ENCODE peak calls at places on chromosomes 12 and 14, in ten cellular contexts. One of them, this sample, is unnamed.

GRCh38 chr12:49888461-49889151 is 15.1 kb downstream of the FAIM2 start:
- DNase-seq in epithelial cell of prostate: no peak
- DNase-seq in NCI-H774: peak
- DNase-seq in neural crest cell: no peak
- DNase-seq in activated T-helper 1 cell treated with anti-CD3 and anti-CD28 coated beads, Interleukin-2, amount 50 U/mL, for 16 hours: no peak
- DNase-seq in T-cell: no peak
- DNase-seq in renal cortical epithelial cell: no peak
- DNase-seq in GM03348: no peak
- DNase-seq in GF-D8: no peak
- DNase-seq in NCI-H2029 treated with DMSO at 0.1 percent for 48 hours: peak
- DNase-seq in this sample: no peak

GRCh38 chr14:62443796-62444195 is 601.5 kb downstream of the KCNH5 start:
- DNase-seq in epithelial cell of prostate: peak
- DNase-seq in T-cell: no peak
- DNase-seq in activated T-helper 1 cell treated with anti-CD3 and anti-CD28 coated beads, Interleukin-2, amount 50 U/mL, for 16 hours: no peak
- DNase-seq in GM03348: no peak
- DNase-seq in GF-D8: no peak
- DNase-seq in NCI-H774: no peak
- DNase-seq in neural crest cell: no peak
- DNase-seq in renal cortical epithelial cell: no peak
- DNase-seq in NCI-H2029 treated with DMSO at 0.1 percent for 48 hours: no peak
- DNase-seq in this sample: no peak

GRCh38 chr12:98418357-98419075 is 96.9 kb upstream of the TMPO start:
- DNase-seq in neural crest cell: no peak
- DNase-seq in epithelial cell of prostate: peak
- DNase-seq in renal cortical epithelial cell: peak
- DNase-seq in T-cell: no peak
- DNase-seq in GM03348: peak
- DNase-seq in activated T-helper 1 cell treated with anti-CD3 and anti-CD28 coated beads, Interleukin-2, amount 50 U/mL, for 16 hours: no peak
- DNase-seq in GF-D8: no peak
- DNase-seq in NCI-H2029 treated with DMSO at 0.1 percent for 48 hours: no peak
- DNase-seq in NCI-H774: no peak
- DNase-seq in this sample: no peak

GRCh38 chr12:120468846-120469449 is 600 bp downstream of the SRSF9 start:
- DNase-seq in renal cortical epithelial cell: no peak
- DNase-seq in T-cell: no peak
- DNase-seq in activated T-helper 1 cell treated with anti-CD3 and anti-CD28 coated beads, Interleukin-2, amount 50 U/mL, for 16 hours: peak
- DNase-seq in NCI-H774: no peak
- DNase-seq in NCI-H2029 treated with DMSO at 0.1 percent for 48 hours: no peak
- DNase-seq in GM03348: peak
- DNase-seq in GF-D8: no peak
- DNase-seq in neural crest cell: peak
- DNase-seq in epithelial cell of prostate: no peak
- DNase-seq in this sample: no peak

GRCh38 chr12:51395283-51396230 is 4.4 kb upstream of the GALNT6 start:
- DNase-seq in NCI-H2029 treated with DMSO at 0.1 percent for 48 hours: no peak
- DNase-seq in NCI-H774: no peak
- DNase-seq in neural crest cell: no peak
- DNase-seq in renal cortical epithelial cell: no peak
- DNase-seq in T-cell: no peak
- DNase-seq in activated T-helper 1 cell treated with anti-CD3 and anti-CD28 coated beads, Interleukin-2, amount 50 U/mL, for 16 hours: no peak
- DNase-seq in epithelial cell of prostate: no peak
- DNase-seq in GM03348: no peak
- DNase-seq in GF-D8: peak
- DNase-seq in this sample: no peak

GRCh38 chr12:50110127-50110761 is 1.8 kb upstream of the COX14 start:
- DNase-seq in neural crest cell: no peak
- DNase-seq in T-cell: no peak
- DNase-seq in GF-D8: peak
- DNase-seq in renal cortical epithelial cell: peak
- DNase-seq in NCI-H774: no peak
- DNase-seq in NCI-H2029 treated with DMSO at 0.1 percent for 48 hours: no peak
- DNase-seq in GM03348: peak
- DNase-seq in epithelial cell of prostate: no peak
- DNase-seq in activated T-helper 1 cell treated with anti-CD3 and anti-CD28 coated beads, Interleukin-2, amount 50 U/mL, for 16 hours: no peak
- DNase-seq in this sample: no peak

GRCh38 chr14:55412686-55413085 is 1.1 kb upstream of the ATG14 start:
- DNase-seq in neural crest cell: no peak
- DNase-seq in NCI-H774: no peak
- DNase-seq in GM03348: no peak
- DNase-seq in NCI-H2029 treated with DMSO at 0.1 percent for 48 hours: no peak
- DNase-seq in GF-D8: no peak
- DNase-seq in activated T-helper 1 cell treated with anti-CD3 and anti-CD28 coated beads, Interleukin-2, amount 50 U/mL, for 16 hours: no peak
- DNase-seq in renal cortical epithelial cell: peak
- DNase-seq in T-cell: no peak
- DNase-seq in epithelial cell of prostate: peak
- DNase-seq in this sample: no peak

GRCh38 chr14:99281396-99281795 is 9.4 kb upstream of the BCL11B start:
- DNase-seq in T-cell: no peak
- DNase-seq in renal cortical epithelial cell: no peak
- DNase-seq in epithelial cell of prostate: no peak
- DNase-seq in GM03348: no peak
- DNase-seq in NCI-H2029 treated with DMSO at 0.1 percent for 48 hours: no peak
- DNase-seq in GF-D8: no peak
- DNase-seq in activated T-helper 1 cell treated with anti-CD3 and anti-CD28 coated beads, Interleukin-2, amount 50 U/mL, for 16 hours: no peak
- DNase-seq in NCI-H774: no peak
- DNase-seq in neural crest cell: no peak
- DNase-seq in this sample: no peak

GRCh38 chr14:20904393-20905029 is 13.3 kb downstream of the RNASE3 start:
- DNase-seq in activated T-helper 1 cell treated with anti-CD3 and anti-CD28 coated beads, Interleukin-2, amount 50 U/mL, for 16 hours: no peak
- DNase-seq in NCI-H774: no peak
- DNase-seq in GF-D8: peak
- DNase-seq in T-cell: no peak
- DNase-seq in epithelial cell of prostate: no peak
- DNase-seq in renal cortical epithelial cell: no peak
- DNase-seq in GM03348: no peak
- DNase-seq in NCI-H2029 treated with DMSO at 0.1 percent for 48 hours: no peak
- DNase-seq in neural crest cell: peak
- DNase-seq in this sample: no peak

GRCh38 chr12:49327887-49328286 is 4.8 kb downstream of the TROAP start:
- DNase-seq in NCI-H774: no peak
- DNase-seq in GM03348: no peak
- DNase-seq in NCI-H2029 treated with DMSO at 0.1 percent for 48 hours: no peak
- DNase-seq in T-cell: no peak
- DNase-seq in GF-D8: no peak
- DNase-seq in neural crest cell: no peak
- DNase-seq in activated T-helper 1 cell treated with anti-CD3 and anti-CD28 coated beads, Interleukin-2, amount 50 U/mL, for 16 hours: no peak
- DNase-seq in epithelial cell of prostate: no peak
- DNase-seq in renal cortical epithelial cell: no peak
- DNase-seq in this sample: no peak

GRCh38 chr12:89384050-89384749 is 31.9 kb upstream of the DUSP6 start:
- DNase-seq in GM03348: peak
- DNase-seq in GF-D8: peak
- DNase-seq in activated T-helper 1 cell treated with anti-CD3 and anti-CD28 coated beads, Interleukin-2, amount 50 U/mL, for 16 hours: no peak
- DNase-seq in renal cortical epithelial cell: peak
- DNase-seq in NCI-H774: no peak
- DNase-seq in neural crest cell: no peak
- DNase-seq in NCI-H2029 treated with DMSO at 0.1 percent for 48 hours: no peak
- DNase-seq in epithelial cell of prostate: no peak
- DNase-seq in T-cell: no peak
- DNase-seq in this sample: no peak

This sample was measured in LNCaP clone FGC.